ENCODE peak calls at places on chromosomes 7 and 10, in eight cellular contexts. K, A, F, U, J, N, X and O are unnamed samples.

GRCh38 chr7:3302681-3303320 is 1.7 kb downstream of the SDK1 start:
- DNase-seq in K (no peak), A (no peak), F (no peak), U (no peak), J (no peak), N (no peak), X (no peak), O (no peak)

GRCh38 chr7:7884855-7885254 is 83.7 kb upstream of the GLCCI1 start:
- DNase-seq in K (no peak), A (no peak), F (no peak), U (no peak), J (no peak), N (no peak), X (no peak), O (no peak)

GRCh38 chr7:7495171-7495570 is 40.5 kb downstream of the COL28A1 start:
- DNase-seq in K (no peak), A (no peak), F (no peak), U (no peak), J (no peak), N (no peak), X (no peak), O (no peak)

GRCh38 chr7:106217089-106217542 is 67.7 kb downstream of the NAMPT start:
- DNase-seq in K (no peak), A (no peak), F (no peak), U (peak; percentile 46), J (peak; percentile 71), N (peak; percentile 57), X (peak; percentile 21), O (no peak)

GRCh38 chr10:116974442-116975005 is 30.5 kb downstream of the SHTN1 start:
- DNase-seq in K (no peak), A (peak; percentile 20), F (no peak), U (no peak), J (no peak), N (no peak), X (peak; percentile 7), O (no peak)

GRCh38 chr10:127300868-127301321 is 104.5 kb upstream of the INSYN2A start:
- DNase-seq in K (no peak), A (no peak), F (no peak), U (no peak), J (no peak), N (no peak), X (no peak), O (no peak)

GRCh38 chr7:18064242-18064838 is 36.7 kb upstream of the PRPS1L1 start:
- DNase-seq in K (peak; percentile 14), A (peak; percentile 48), F (no peak), U (peak; percentile 7), J (no peak), N (no peak), X (no peak), O (no peak)

GRCh38 chr7:21844742-21845141 is 101.0 kb downstream of the CDCA7L start:
- DNase-seq in K (no peak), A (peak; percentile 14), F (no peak), U (no peak), J (no peak), N (no peak), X (no peak), O (no peak)

GRCh38 chr7:50619684-50620083 is 54.5 kb upstream of the DDC start:
- DNase-seq in K (no peak), A (no peak), F (no peak), U (no peak), J (no peak), N (no peak), X (no peak), O (no peak)

GRCh38 chr10:95405655-95406054 is 114.9 kb upstream of the PDLIM1 start:
- DNase-seq in K (no peak), A (no peak), F (no peak), U (no peak), J (no peak), N (no peak), X (no peak), O (no peak)

GRCh38 chr10:50431791-50432190 is 180.5 kb upstream of the ASAH2 start:
- DNase-seq in K (no peak), A (no peak), F (no peak), U (no peak), J (no peak), N (no peak), X (no peak), O (no peak)

GRCh38 chr7:101972627-101973026 is 155.2 kb downstream of the CUX1 start:
- DNase-seq in K (no peak), A (no peak), F (no peak), U (no peak), J (no peak), N (no peak), X (no peak), O (no peak)

GRCh38 chr7:127514499-127514898 is 70.9 kb downstream of the GCC1 start:
- DNase-seq in K (no peak), A (no peak), F (no peak), U (peak; percentile 41), J (no peak), N (no peak), X (peak; percentile 29), O (no peak)

GRCh38 chr7:158192956-158193355 is 394.7 kb downstream of the PTPRN2 start:
- DNase-seq in K (no peak), A (no peak), F (no peak), U (no peak), J (no peak), N (no peak), X (no peak), O (no peak)

GRCh38 chr7:129575699-129576098 is 35.8 kb upstream of the NRF1 start:
- DNase-seq in K (no peak), A (no peak), F (no peak), U (no peak), J (no peak), N (no peak), X (no peak), O (no peak)

GRCh38 chr10:54962134-54962900 is 161.3 kb upstream of the PCDH15 start:
- DNase-seq in K (no peak), A (no peak), F (no peak), U (no peak), J (no peak), N (no peak), X (no peak), O (no peak)

GRCh38 chr10:3478632-3479240 is 306.2 kb upstream of the PITRM1 start:
- DNase-seq in K (no peak), A (no peak), F (no peak), U (no peak), J (no peak), N (no peak), X (no peak), O (no peak)

GRCh38 chr10:12966067-12966466 is 35.4 kb downstream of the CCDC3 start:
- DNase-seq in K (no peak), A (no peak), F (no peak), U (no peak), J (no peak), N (no peak), X (no peak), O (no peak)
- H3K27ac ChIP-seq in K (no peak overlapping the region), A (no peak overlapping the region), F (no peak overlapping the region), U (no peak overlapping the region), J (no peak overlapping the region), N (no peak overlapping the region), X (no peak overlapping the region), O (no peak overlapping the region)

DNA sequence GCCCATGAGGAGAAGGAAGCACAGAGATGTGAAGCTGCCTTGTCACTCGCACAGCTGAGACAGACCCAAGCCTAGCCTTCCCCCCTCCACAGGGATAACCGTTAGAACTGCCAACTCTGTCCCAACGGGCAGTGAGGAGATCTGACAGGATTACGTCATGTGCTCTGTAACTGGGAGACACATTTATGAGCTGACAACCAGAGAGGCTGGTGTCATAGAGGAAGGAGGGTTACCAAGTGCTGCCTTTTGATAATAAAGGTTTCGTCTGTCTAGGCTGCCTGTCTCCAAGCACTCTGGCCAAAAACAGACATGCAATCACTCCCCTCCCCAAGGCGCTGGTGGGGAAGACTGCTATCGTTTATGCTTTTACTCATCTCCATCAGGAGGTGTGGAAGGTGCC is 165.9 kb downstream of the PLXNA4 start:
- DNase-seq in K (no peak), A (no peak), F (no peak), U (no peak), J (peak; percentile 39), N (peak; percentile 40), X (no peak), O (no peak)
- H3K27ac ChIP-seq in K (no peak overlapping the region), A (no peak overlapping the region), F (no peak overlapping the region), U (no peak overlapping the region), J (no peak overlapping the region), N (no peak overlapping the region), X (no peak overlapping the region), O (no peak overlapping the region)

DNA sequence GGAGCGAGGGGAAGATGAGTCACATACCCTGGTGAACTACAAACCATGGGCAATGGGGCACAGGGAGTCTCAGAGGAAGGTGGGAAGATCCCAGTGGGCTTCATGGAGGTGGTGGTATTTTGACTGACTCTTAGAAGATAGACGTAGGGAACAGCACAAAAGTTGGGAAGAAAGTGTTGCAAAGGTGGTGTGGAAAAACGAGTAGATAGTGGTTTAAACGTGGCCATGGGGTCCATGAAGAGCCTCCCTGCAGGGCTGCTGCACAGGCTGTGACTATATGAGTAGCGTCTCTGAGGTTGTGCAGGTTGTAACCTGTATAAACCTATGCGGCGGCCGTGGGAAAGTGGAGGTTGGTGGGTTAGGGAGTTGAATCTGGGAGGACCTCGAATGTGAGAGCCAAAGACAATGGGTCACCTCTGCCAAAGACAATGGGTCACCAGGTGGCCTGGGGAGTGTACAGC is 13.8 kb downstream of the LZTS2 start:
- DNase-seq in K (no peak), A (no peak), F (no peak), U (no peak), J (no peak), N (no peak), X (no peak), O (no peak)
- H3K27ac ChIP-seq in K (no peak overlapping the region), A (no peak overlapping the region), F (peak overlapping the region; percentile 62), U (no peak overlapping the region), J (peak overlapping the region; percentile 13), N (peak overlapping the region; percentile 33), X (peak overlapping the region; percentile 39), O (peak overlapping the region; percentile 100)

GRCh38 chr10:100350914-100351485 is 4.0 kb downstream of the SCD start:
- DNase-seq in K (no peak), A (no peak), F (no peak), U (no peak), J (no peak), N (no peak), X (no peak), O (no peak)

GRCh38 chr10:100348389-100348927 is 1.4 kb downstream of the SCD start:
- DNase-seq in K (no peak), A (no peak), F (no peak), U (no peak), J (no peak), N (no peak), X (no peak), O (peak; percentile 20)

GRCh38 chr10:100347568-100348195 is 649 bp downstream of the SCD start:
- DNase-seq in K (no peak), A (no peak), F (no peak), U (no peak), J (no peak), N (no peak), X (no peak), O (no peak)

GRCh38 chr10:100349672-100350071 is 2.6 kb downstream of the SCD start:
- DNase-seq in K (no peak), A (no peak), F (no peak), U (no peak), J (no peak), N (no peak), X (no peak), O (no peak)

DNA sequence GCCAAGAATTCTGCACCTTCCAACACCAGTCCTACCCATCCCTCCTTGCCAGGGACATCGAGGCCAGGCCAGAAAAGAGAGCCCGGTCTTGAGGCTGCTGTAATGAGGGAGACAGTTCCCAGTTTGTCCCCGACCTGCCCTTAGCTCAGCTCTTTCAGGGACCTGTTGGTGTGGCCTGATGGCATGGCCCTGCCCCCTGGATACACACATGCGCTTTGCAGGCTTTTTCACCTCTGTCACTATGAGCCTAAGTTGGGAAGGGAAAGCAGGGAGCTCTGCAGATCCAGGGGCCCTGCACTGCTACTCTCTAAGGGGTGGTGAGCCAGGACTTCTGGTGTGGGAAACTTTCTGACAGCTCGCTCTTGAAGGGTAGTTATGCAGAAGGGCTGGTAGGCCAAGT is 2.1 kb downstream of the SCD start:
- DNase-seq in K (no peak), A (no peak), F (no peak), U (no peak), J (no peak), N (no peak), X (no peak), O (no peak)
- H3K27ac ChIP-seq in K (no peak overlapping the region), A (peak overlapping the region; percentile 16), F (no peak overlapping the region), U (peak overlapping the region; percentile 95), J (no peak overlapping the region), N (no peak overlapping the region), X (peak overlapping the region; percentile 96), O (peak overlapping the region; percentile 89)